ENCODE peak calls at places on chromosomes 4 and X, in six cellular contexts. P is AG10803, T is fibroblast of lung, I is lower leg skin, Q is K562, D is mesothelial cell of epicardium. Z is an unnamed sample.

GRCh38 chr4:99815597-99816011 is 1.0 kb upstream of the DAPP1 start:
- DNase-seq in P (no peak), I (no peak), Q (no peak), T (no peak), D (no peak), Z (no peak)

GRCh38 chr4:5626916-5627315 is 81.4 kb downstream of the EVC2 start:
- DNase-seq in D (no peak), I (peak), T (no peak), Q (no peak), P (no peak), Z (no peak)

GRCh38 chr4:36716874-36717273 is 435.5 kb downstream of the DTHD1 start:
- DNase-seq in D (no peak), T (no peak), Q (no peak), P (no peak), I (no peak), Z (no peak)

GRCh38 chr4:18398661-18399060 is 377.1 kb upstream of the LCORL start:
- DNase-seq in Q (no peak), P (no peak), D (no peak), T (no peak), I (no peak), Z (no peak)

GRCh38 chr4:144288011-144288903 is 147.7 kb upstream of the GYPA start:
- DNase-seq in I (no peak), P (no peak), Q (no peak), T (no peak), D (no peak), Z (no peak)

GRCh38 chrX:66601522-66601921 is 37.4 kb downstream of the EDA2R start:
- DNase-seq in P (no peak), D (no peak), I (no peak), T (no peak), Q (no peak), Z (no peak)

GRCh38 chr4:59612235-59612634 is 1587.9 kb upstream of the ADGRL3 start:
- DNase-seq in T (peak), D (no peak), Q (no peak), I (no peak), P (peak), Z (no peak)

GRCh38 chrX:130100180-130100579 is 10.1 kb downstream of the ELF4 start:
- DNase-seq in T (peak), P (peak), Q (peak), I (peak), D (no peak), Z (no peak)

GRCh38 chrX:47854474-47854873 is 17.8 kb downstream of the ZNF81 start:
- DNase-seq in I (no peak), T (peak), Q (peak), P (peak), D (peak), Z (no peak)

GRCh38 chrX:86215260-86215659 is 67.0 kb downstream of the DACH2 start:
- DNase-seq in Q (no peak), D (no peak), P (no peak), I (no peak), T (no peak), Z (no peak)

GRCh38 chrX:140949231-140949630 is 53.2 kb upstream of the SPANXB1 start:
- DNase-seq in I (no peak), T (peak), Q (no peak), D (no peak), P (no peak), Z (no peak)

GRCh38 chrX:138128025-138128671 is 562.2 kb downstream of the ZIC3 start:
- DNase-seq in Q (peak), P (peak), T (peak), D (no peak), I (no peak), Z (peak)

GRCh38 chrX:27276751-27277150 is 186.4 kb downstream of the PPP4R3C start:
- DNase-seq in Q (no peak), P (no peak), T (no peak), D (no peak), I (no peak), Z (no peak)

GRCh38 chrX:25020391-25021131 is 4.8 kb upstream of the ARX start:
- DNase-seq in D (peak), Q (peak), P (no peak), I (no peak), T (no peak), Z (peak)

GRCh38 chr4:181613210-181613609 is 630.0 kb upstream of the TENM3 start:
- DNase-seq in D (no peak), I (no peak), Q (no peak), P (peak), T (no peak), Z (no peak)

GRCh38 chrX:42530027-42530426 is 247.9 kb downstream of the PPP1R2C start:
- DNase-seq in Q (no peak), D (no peak), T (peak), P (peak), I (no peak), Z (no peak)

GRCh38 chrX:40061871-40062524 is 35.8 kb downstream of the BCOR start:
- DNase-seq in D (no peak), P (no peak), T (no peak), Q (no peak), I (peak), Z (no peak)

GRCh38 chrX:132877954-132878536 is 80.4 kb downstream of the HS6ST2 start:
- DNase-seq in I (no peak), T (no peak), P (no peak), D (no peak), Q (no peak), Z (no peak)

GRCh38 chr4:52051615-52052474 is 741 bp downstream of the SPATA18 start:
- DNase-seq in P (peak), I (peak), D (peak), T (peak), Q (no peak), Z (peak)

GRCh38 chrX:69031971-69032391 is 133.3 kb downstream of the PJA1 start:
- DNase-seq in T (no peak), D (no peak), Q (no peak), P (no peak), I (no peak), Z (no peak)

GRCh38 chrX:123833387-123833786 is 26.5 kb upstream of the XIAP start:
- DNase-seq in I (no peak), T (peak), P (no peak), Q (peak), D (peak), Z (peak)

GRCh38 chr4:185305979-185306442 is 89.7 kb downstream of the LRP2BP start:
- DNase-seq in P (peak), Q (no peak), T (peak), I (no peak), D (no peak), Z (no peak)

GRCh38 chr4:39442910-39443480 is 15.7 kb downstream of the RPL9 start:
- DNase-seq in T (no peak), Q (no peak), I (no peak), D (no peak), P (no peak), Z (no peak)

GRCh38 chr4:39450618-39451017 is 8.1 kb downstream of the RPL9 start:
- DNase-seq in D (no peak), Q (no peak), P (no peak), I (no peak), T (no peak), Z (no peak)

GRCh38 chr4:39446483-39446841 is 12.3 kb downstream of the RPL9 start:
- DNase-seq in D (no peak), Q (no peak), P (no peak), I (no peak), T (no peak), Z (no peak)

GRCh38 chr4:39451423-39452023 is 7.2 kb downstream of the RPL9 start:
- DNase-seq in P (no peak), T (no peak), Q (no peak), D (no peak), I (no peak), Z (no peak)

GRCh38 chr4:39446842-39447573 is 11.7 kb downstream of the RPL9 start:
- DNase-seq in Q (no peak), D (no peak), T (peak), I (peak), P (peak), Z (peak)
- TF ChIP-seq CTCF in Q (no peak), D (no peak), T (peak), I (no peak), P (peak), Z (peak)

GRCh38 chr4:46277165-46277951 is 112.6 kb downstream of the GABRA2 start:
- DNase-seq in I (no peak), P (no peak), D (no peak), Q (no peak), T (no peak), Z (no peak)

GRCh38 chr4:46270986-46271596 is 118.8 kb downstream of the GABRA2 start:
- DNase-seq in D (no peak), P (peak), I (no peak), Q (peak), T (peak), Z (peak)

DNA sequence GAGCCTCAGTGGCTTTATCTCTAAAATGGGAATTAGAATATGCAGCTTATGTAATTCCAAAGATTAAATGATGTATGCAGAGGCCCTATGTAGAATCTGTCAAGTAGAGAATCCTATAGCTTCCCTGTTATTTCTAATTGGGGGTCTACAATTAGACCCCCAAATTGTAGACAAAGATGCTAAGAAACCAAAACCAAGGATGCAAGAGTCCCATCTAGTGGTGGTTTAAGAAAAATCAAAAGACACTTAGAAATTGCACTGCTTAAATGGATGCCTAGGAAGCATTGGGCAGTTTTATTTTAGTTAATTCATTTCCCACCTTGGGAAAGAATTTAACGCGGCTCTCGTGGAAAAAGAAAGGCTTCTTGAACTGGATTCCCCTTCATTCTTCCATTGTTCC is 115.2 kb downstream of the GABRA2 start:
- DNase-seq in I (no peak), Q (peak), D (no peak), P (no peak), T (peak), Z (no peak)
- TF ChIP-seq CTCF in I (no peak), Q (no peak), D (no peak), P (no peak), T (no peak), Z (no peak)

GRCh38 chr4:159384619-159385018 is 281.7 kb downstream of the RAPGEF2 start:
- DNase-seq in T (peak), D (no peak), P (peak), I (no peak), Q (no peak), Z (no peak)
- TF ChIP-seq CTCF in T (no peak), D (no peak), P (peak), I (no peak), Q (no peak), Z (no peak)

DNA sequence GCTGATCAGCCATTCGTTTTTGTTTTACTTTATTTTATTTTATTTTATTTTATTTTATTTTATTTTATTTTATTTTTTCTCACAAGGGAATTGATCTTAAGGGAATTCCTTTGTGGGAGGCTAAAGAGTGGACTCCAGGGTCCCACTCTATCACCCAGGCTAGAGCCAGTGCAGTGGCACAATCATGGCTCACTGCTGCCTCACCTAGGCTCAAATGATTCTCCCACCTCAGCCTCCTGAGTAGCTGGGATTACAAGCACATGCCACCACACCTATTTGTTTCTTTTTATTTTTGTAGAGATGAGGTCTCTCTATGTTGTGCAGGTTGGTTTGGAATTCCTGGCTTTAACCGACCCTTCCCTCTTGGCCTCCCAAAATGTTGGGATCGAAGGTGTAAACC is 17.5 kb upstream of the PABPC4L start:
- DNase-seq in Q (no peak), I (no peak), T (no peak), D (no peak), P (no peak), Z (no peak)
- TF ChIP-seq CTCF in Q (no peak), I (no peak), T (no peak), D (no peak), P (no peak), Z (no peak)

GRCh38 chr4:183444149-183444952 is at the start of gene CDKN2AIP:
- DNase-seq in I (peak), D (peak), T (peak), P (peak), Q (peak), Z (peak)
- TF ChIP-seq CTCF in I (no peak), D (peak), T (no peak), P (no peak), Q (peak), Z (no peak)

GRCh38 chr4:122679317-122679716 is 53.2 kb upstream of the BBS12 start:
- DNase-seq in T (no peak), P (no peak), Q (no peak), D (no peak), I (no peak), Z (no peak)
- TF ChIP-seq CTCF in T (no peak), P (no peak), Q (no peak), D (no peak), I (no peak), Z (no peak)

GRCh38 chrX:11381464-11381863 is 88.3 kb downstream of the AMELX start:
- DNase-seq in T (peak), I (no peak), D (no peak), Q (peak), P (peak), Z (peak)
- TF ChIP-seq CTCF in T (peak), I (no peak), D (peak), Q (peak), P (peak), Z (no peak)

DNA sequence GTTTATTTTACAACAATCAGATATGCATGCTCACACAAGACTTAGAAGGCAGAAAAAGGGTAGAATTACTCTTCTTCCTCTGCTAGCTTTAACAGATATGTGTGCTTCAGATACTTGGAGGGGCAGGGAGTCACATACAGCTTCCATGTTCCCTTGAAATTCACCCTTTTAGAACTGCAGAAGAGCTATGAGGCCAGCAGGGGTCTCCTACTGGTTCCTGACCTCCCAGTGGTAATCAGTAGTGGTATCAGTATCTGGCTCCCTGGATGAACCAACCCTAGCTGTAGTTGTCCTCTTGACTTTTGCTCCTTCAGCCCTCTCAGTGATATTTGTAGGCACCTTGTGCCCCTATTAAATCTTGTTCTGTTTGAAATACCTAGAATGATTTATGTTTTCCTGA is 81.5 kb downstream of the RCHY1 start:
- DNase-seq in T (no peak), D (no peak), I (no peak), Q (peak), P (peak), Z (no peak)
- TF ChIP-seq CTCF in T (peak), D (no peak), I (no peak), Q (peak), P (peak), Z (peak)

GRCh38 chr4:75285837-75286236 is 228.4 kb downstream of the RCHY1 start:
- DNase-seq in I (no peak), T (no peak), P (no peak), D (no peak), Q (no peak), Z (no peak)

GRCh38 chr4:75287738-75288517 is 226.3 kb downstream of the RCHY1 start:
- DNase-seq in T (no peak), Q (no peak), P (no peak), D (no peak), I (no peak), Z (no peak)

DNA sequence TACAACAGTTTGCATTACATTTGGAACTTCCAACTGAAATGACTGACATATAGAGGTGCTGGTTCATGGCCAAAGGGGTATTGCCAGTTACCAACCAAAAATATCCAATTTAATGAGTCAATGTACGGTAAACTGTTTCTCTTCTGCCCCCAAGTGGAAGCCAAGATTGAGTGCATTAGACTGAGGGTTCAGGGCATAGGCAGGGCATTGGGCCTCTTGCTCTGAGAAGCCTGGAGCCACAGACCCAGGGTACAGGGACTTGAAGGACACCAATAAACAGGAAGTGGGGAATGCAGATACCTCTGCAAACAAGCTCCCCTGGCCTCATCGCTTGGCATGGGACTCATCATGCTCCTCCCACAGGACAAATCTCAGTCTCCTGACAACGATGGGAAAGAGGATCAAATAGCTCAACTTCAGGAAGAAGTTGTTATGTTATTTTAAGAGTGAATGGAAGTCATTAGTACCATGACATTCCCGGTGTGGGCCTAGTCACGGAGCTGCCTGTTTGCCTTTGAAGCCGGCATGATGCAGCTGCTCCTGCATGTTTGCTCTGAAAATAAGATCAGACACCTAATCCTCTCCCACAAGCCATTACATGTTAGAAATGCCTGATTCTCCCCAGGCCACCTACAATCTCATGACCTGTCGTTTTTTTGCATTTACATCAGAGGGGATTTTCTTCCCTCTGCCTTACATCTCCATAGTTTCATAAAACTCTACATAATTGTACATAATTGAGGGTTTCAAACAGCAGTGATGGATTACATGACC is 224.2 kb downstream of the RCHY1 start:
- DNase-seq in D (no peak), P (no peak), I (no peak), T (peak), Q (peak), Z (peak)
- TF ChIP-seq CTCF in D (no peak), P (no peak), I (no peak), T (peak), Q (peak), Z (peak)

Z was measured in GM20000.